ENCODE peak calls at places on chromosomes 6 and 20, in five cellular contexts. U is GM12865, C is thoracic aorta, R is choroid plexus epithelial cell, F is epithelial cell of esophagus. E is an unnamed sample.

GRCh38 chr20:50181344-50181743 is 9.3 kb upstream of the CEBPB start:
- DNase-seq in F (no peak), U (no peak), C (no peak), R (no peak), E (no peak)

GRCh38 chr6:38459291-38459690 is 180.4 kb downstream of the BTBD9 start:
- DNase-seq in U (no peak), C (no peak), F (peak), R (peak), E (peak)

GRCh38 chr6:119627908-119628669 is 278.5 kb upstream of the MAN1A1 start:
- DNase-seq in C (no peak), R (peak), U (no peak), F (peak), E (no peak)

GRCh38 chr6:100818066-100818465 is 63.1 kb downstream of the ASCC3 start:
- DNase-seq in U (no peak), F (no peak), R (peak), C (no peak), E (no peak)

GRCh38 chr6:159970659-159971063 is 1.8 kb downstream of the IGF2R start:
- DNase-seq in F (no peak), C (no peak), R (no peak), U (no peak), E (no peak)

GRCh38 chr20:4471221-4471620 is 250.5 kb upstream of the PRND start:
- DNase-seq in F (no peak), U (no peak), R (no peak), C (no peak), E (no peak)

GRCh38 chr6:126312013-126312665 is 27.8 kb upstream of the CENPW start:
- DNase-seq in R (peak), C (no peak), U (peak), F (peak), E (peak)

GRCh38 chr6:32700391-32701040 is 34.1 kb upstream of the HLA-DQB1 start:
- DNase-seq in R (peak), F (peak), C (no peak), U (peak), E (peak)

GRCh38 chr6:35318200-35318844 is 20.7 kb downstream of the DEF6 start:
- DNase-seq in C (no peak), R (peak), U (no peak), F (peak), E (peak)

GRCh38 chr6:111428803-111429202 is 54.2 kb downstream of the REV3L start:
- DNase-seq in U (no peak), C (no peak), F (no peak), R (no peak), E (no peak)

GRCh38 chr20:47878601-47879004 is 93.3 kb upstream of the SULF2 start:
- DNase-seq in R (no peak), U (no peak), F (peak), C (no peak), E (no peak)

GRCh38 chr6:75608955-75609533 is 7.4 kb downstream of the SENP6 start:
- DNase-seq in R (no peak), U (no peak), C (no peak), F (no peak), E (no peak)

GRCh38 chr20:31593221-31594001 is 11.7 kb upstream of the ID1 start:
- DNase-seq in U (no peak), R (peak), C (no peak), F (peak), E (no peak)

GRCh38 chr20:9323622-9324021 is 190.8 kb upstream of the LAMP5 start:
- DNase-seq in F (peak), C (no peak), R (peak), U (peak), E (peak)

GRCh38 chr6:99026135-99026534 is 78.4 kb upstream of the FBXL4 start:
- DNase-seq in C (no peak), F (peak), U (peak), R (no peak), E (no peak)

GRCh38 chr6:38307730-38308129 is 332.0 kb downstream of the BTBD9 start:
- DNase-seq in F (no peak), U (peak), C (no peak), R (peak), E (no peak)

GRCh38 chr20:12555369-12555768 is 453.4 kb upstream of the SPTLC3 start:
- DNase-seq in R (no peak), F (peak), U (no peak), C (no peak), E (no peak)

GRCh38 chr20:32162367-32162766 is 45.2 kb downstream of the PLAGL2 start:
- DNase-seq in C (no peak), R (no peak), F (no peak), U (no peak), E (no peak)

GRCh38 chr6:111211411-111212030 is 124.2 kb downstream of the SLC16A10 start:
- DNase-seq in U (no peak), C (no peak), F (peak), R (no peak), E (no peak)

GRCh38 chr6:108492131-108492766 is 68.5 kb upstream of the FOXO3 start:
- DNase-seq in R (peak), F (peak), C (no peak), U (peak), E (peak)

GRCh38 chr6:119449253-119450156 is 99.9 kb upstream of the MAN1A1 start:
- DNase-seq in C (no peak), F (no peak), U (no peak), R (no peak), E (no peak)

GRCh38 chr20:5720696-5721095 is 29.5 kb upstream of the SHLD1 start:
- DNase-seq in C (no peak), R (peak), F (no peak), U (no peak), E (peak)

GRCh38 chr6:67064323-67064722 is 1357.3 kb upstream of the EYS start:
- DNase-seq in C (no peak), U (no peak), F (no peak), R (no peak), E (no peak)
- H3K4me3 ChIP-seq in C (no peak), U (no peak), F (no peak), R (no peak), E (no peak)

GRCh38 chr20:45419188-45420091 is 3.5 kb downstream of the PIGT start:
- DNase-seq in R (peak), C (no peak), U (peak), F (peak), E (peak)
- H3K4me3 ChIP-seq in R (no peak), C (no peak), U (no peak), F (no peak), E (no peak)

GRCh38 chr6:94680672-94681212 is 896.6 kb upstream of the MANEA start:
- DNase-seq in R (peak), C (no peak), U (no peak), F (peak), E (no peak)
- H3K4me3 ChIP-seq in R (no peak), C (no peak), U (no peak), F (no peak), E (no peak)

GRCh38 chr6:1701668-1702353 is 92.1 kb downstream of the FOXC1 start:
- DNase-seq in F (peak), R (peak), C (peak), U (no peak), E (peak)
- H3K4me3 ChIP-seq in F (no peak), R (no peak), C (peak), U (no peak), E (no peak)

GRCh38 chr6:53906842-53907241 is 112.0 kb downstream of the LRRC1 start:
- DNase-seq in C (no peak), R (peak), F (no peak), U (no peak), E (peak)

GRCh38 chr6:53915292-53915691 is 120.5 kb downstream of the LRRC1 start:
- DNase-seq in F (no peak), C (no peak), R (no peak), U (no peak), E (no peak)

GRCh38 chr6:53912661-53913060 is 117.9 kb downstream of the LRRC1 start:
- DNase-seq in R (no peak), F (no peak), C (no peak), U (no peak), E (no peak)

GRCh38 chr6:53913286-53913685 is 118.5 kb downstream of the LRRC1 start:
- DNase-seq in F (no peak), C (no peak), U (no peak), R (no peak), E (no peak)

GRCh38 chr6:53910834-53911233 is 116.0 kb downstream of the LRRC1 start:
- DNase-seq in R (no peak), F (no peak), C (no peak), U (no peak), E (peak)
- H3K4me3 ChIP-seq in R (no peak), F (no peak), C (no peak), U (no peak), E (no peak)

DNA sequence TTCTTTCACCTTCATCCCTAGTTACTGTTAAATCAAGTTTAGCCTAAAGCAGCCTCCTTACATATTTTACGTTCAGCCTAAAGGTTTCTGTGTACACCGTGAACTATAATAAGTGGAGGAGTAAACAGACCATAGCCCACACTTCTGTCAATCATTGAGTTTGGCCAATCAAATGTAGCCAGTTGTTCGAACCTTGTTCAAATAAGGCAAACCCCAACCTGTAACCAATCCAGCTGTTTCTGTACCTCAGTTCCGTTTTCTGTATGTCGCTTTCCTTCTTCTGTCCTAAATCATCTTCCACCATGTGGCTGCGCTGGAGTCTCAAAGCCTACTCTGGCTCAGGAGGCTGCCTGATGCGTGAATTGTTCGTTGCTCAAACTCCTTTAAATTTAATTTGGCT is 1.8 kb upstream of the FBXO30 start:
- DNase-seq in U (no peak), F (no peak), C (no peak), R (no peak), E (no peak)
- H3K4me3 ChIP-seq in U (no peak), F (no peak), C (no peak), R (no peak), E (no peak)

GRCh38 chr6:149080511-149080910 is 237.0 kb upstream of the TAB2 start:
- DNase-seq in F (no peak), U (no peak), R (peak), C (no peak), E (no peak)
- H3K4me3 ChIP-seq in F (no peak), U (no peak), R (no peak), C (no peak), E (no peak)

DNA sequence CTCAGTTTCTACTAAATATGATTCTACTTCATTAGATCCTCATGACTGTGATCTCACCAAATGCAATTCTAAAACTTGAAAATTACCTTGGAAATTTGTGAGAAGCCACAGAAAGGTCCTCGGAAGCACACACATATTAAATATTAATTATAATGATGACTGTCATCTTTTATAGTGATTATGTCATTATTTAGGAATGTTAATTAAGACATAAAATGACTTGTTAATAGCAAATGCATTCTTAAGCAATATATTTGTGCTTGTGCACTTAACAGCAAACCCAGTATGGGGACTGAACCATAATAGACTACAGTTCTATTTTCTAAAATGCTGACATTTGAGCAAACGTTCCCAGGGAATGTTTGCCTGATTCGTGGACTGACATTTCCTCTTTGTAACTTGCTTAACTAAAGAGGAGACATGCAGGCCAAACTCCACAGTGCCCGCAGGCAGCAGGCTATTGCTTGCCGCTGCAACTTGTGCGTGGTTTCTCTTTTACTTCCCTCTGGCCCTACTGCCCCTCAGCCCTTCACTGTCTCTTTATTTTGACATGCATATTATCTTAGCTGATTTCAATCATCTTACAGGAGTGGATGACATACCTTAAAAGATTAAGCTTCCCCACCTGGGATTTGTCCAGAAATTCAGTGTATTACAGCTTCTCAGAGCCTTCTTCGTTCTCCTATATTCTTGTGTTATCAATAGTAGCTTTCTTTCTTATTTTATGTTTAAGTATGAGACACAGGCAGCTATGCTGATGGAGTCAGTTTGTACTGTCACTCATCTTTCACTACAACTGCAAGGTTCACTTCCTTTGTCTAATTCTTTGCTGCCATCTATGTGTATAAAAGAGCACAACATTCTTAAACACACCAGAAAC is 141.5 kb downstream of the GMDS start:
- DNase-seq in U (peak), R (peak), F (peak), C (no peak), E (peak)
- H3K4me3 ChIP-seq in U (no peak), R (peak), F (no peak), C (peak), E (no peak)

GRCh38 chr6:24357336-24358218 is at the start of gene DCDC2:
- DNase-seq in C (no peak), U (peak), R (peak), F (peak), E (peak)
- H3K4me3 ChIP-seq in C (peak), U (no peak), R (peak), F (peak), E (peak)

DNA sequence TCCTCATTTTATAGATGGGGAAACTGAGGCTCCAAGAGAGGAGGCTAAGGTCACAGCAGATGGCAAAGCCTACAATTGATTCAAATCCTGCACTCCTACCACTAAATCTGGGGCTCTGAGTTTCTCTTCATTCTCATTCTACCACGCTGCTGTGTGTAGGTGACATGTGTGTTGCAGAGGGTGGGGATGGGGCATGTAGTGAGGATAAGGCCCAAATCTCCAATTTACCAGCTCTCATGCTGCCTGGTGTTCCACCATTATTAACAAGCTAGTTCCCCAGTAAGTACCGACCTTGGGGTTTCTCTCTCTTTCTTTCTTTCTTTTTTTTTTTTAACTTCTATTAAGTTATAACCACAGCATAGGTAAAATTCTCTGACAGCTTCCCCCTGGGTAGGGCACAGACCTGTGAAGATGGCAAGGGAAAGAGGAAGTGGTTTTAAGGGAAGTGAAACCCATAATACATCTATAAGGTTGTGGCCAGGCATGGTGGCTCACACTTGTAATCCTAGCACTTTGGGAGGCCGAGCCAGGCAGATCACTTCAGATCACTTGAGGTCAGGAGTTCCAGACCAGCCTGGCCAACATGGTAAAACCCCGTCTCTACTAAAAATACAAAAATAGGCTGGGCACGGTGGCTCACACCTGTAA is 13.0 kb upstream of the MATN4 start:
- DNase-seq in U (peak), C (no peak), F (no peak), R (no peak), E (no peak)
- H3K4me3 ChIP-seq in U (no peak), C (no peak), F (no peak), R (no peak), E (no peak)